ENCODE peak calls at places on chromosome 2, in ten cellular contexts. F, P, D, S, M, J, R, U, L and W are unnamed samples.

GRCh38 chr2:72527424-72527823 is 298.4 kb downstream of the EXOC6B start:
- DNase-seq in S (no peak), F (no peak), R (no peak), P (no peak), M (no peak), U (no peak), L (no peak), J (no peak), D (no peak), W (no peak)

GRCh38 chr2:201280191-201281040 is 20.1 kb downstream of the CASP8 start:
- DNase-seq in M (no peak), J (peak; percentile 24), D (no peak), F (peak; percentile 59), R (no peak), S (no peak), P (no peak), U (no peak), L (no peak), W (no peak)

GRCh38 chr2:12816379-12817306 is 99.9 kb downstream of the TRIB2 start:
- DNase-seq in U (peak; percentile 79), S (no peak), L (no peak), J (peak; percentile 88), R (peak; percentile 80), F (no peak), M (no peak), D (no peak), P (no peak), W (no peak)

GRCh38 chr2:2101924-2102323 is 229.2 kb downstream of the MYT1L start:
- DNase-seq in U (no peak), S (no peak), P (no peak), L (peak; percentile 2), R (no peak), M (no peak), D (no peak), F (peak; percentile 20), J (peak; percentile 0), W (no peak)

GRCh38 chr2:118992740-118993391 is 50.9 kb downstream of the MARCO start:
- DNase-seq in M (peak; percentile 10), R (no peak), D (peak; percentile 22), U (no peak), J (no peak), P (no peak), F (no peak), S (no peak), L (no peak), W (no peak)

GRCh38 chr2:24919977-24920812 is at the start of gene ADCY3:
- DNase-seq in J (no peak), L (peak; percentile 23), P (peak; percentile 60), M (peak; percentile 52), F (no peak), D (no peak), S (peak; percentile 28), U (peak; percentile 68), R (peak; percentile 53), W (no peak)

GRCh38 chr2:101446869-101447268 is 28.0 kb downstream of the RFX8 start:
- DNase-seq in M (no peak), S (no peak), F (peak; percentile 71), R (peak; percentile 81), J (peak; percentile 98), P (no peak), D (no peak), U (peak; percentile 83), L (no peak), W (no peak)

GRCh38 chr2:17538022-17538843 is 2.3 kb upstream of the VSNL1 start:
- DNase-seq in F (peak; percentile 3), S (no peak), P (no peak), D (peak; percentile 57), L (no peak), J (peak; percentile 23), M (no peak), R (no peak), U (no peak), W (no peak)